ENCODE peak calls at places on chromosome X, in seven cellular contexts. U, Z, E, B, D, L and W are unnamed samples.

GRCh38 chrX:20412871-20413486 is 146.3 kb upstream of the RPS6KA3 start:
- DNase-seq in U (no peak), L (no peak), E (no peak), B (no peak), D (no peak), Z (no peak), W (no peak)

GRCh38 chrX:135707880-135708279 is 5.6 kb upstream of the CT45A1 start:
- DNase-seq in Z (no peak), E (peak; percentile 35), B (no peak), D (no peak), L (peak; percentile 52), U (no peak), W (peak; percentile 69)

GRCh38 chrX:23902419-23902818 is 5.3 kb downstream of the APOO start:
- DNase-seq in L (peak; percentile 53), B (no peak), Z (no peak), E (peak; percentile 60), D (peak; percentile 66), U (no peak), W (peak; percentile 7)

GRCh38 chrX:17547658-17548057 is 172.7 kb downstream of the NHS start:
- DNase-seq in U (no peak), E (peak; percentile 93), L (no peak), D (peak; percentile 25), B (peak; percentile 47), Z (peak; percentile 87), W (peak; percentile 53)

GRCh38 chrX:130340271-130340670 is 552 bp downstream of the SLC25A14 start:
- DNase-seq in Z (no peak), B (no peak), L (no peak), E (no peak), D (peak; percentile 8), U (no peak), W (no peak)

GRCh38 chrX:39162322-39162721 is 361.1 kb downstream of the MID1IP1 start:
- DNase-seq in Z (peak; percentile 15), L (no peak), E (no peak), U (no peak), D (no peak), B (peak; percentile 20), W (no peak)

GRCh38 chrX:70755850-70756249 is 152.7 kb downstream of the TEX11 start:
- DNase-seq in E (no peak), L (no peak), U (no peak), D (no peak), Z (no peak), B (no peak), W (no peak)

GRCh38 chrX:28586291-28586690 is 955 bp upstream of the IL1RAPL1 start:
- DNase-seq in D (no peak), U (no peak), L (no peak), E (no peak), Z (no peak), B (peak; percentile 15), W (no peak)